ENCODE peak calls at places on chromosomes 1 and 21, in six cellular contexts. X is OCI-LY7, K is heart left ventricle, W is right lobe of liver, F is AG09309, S is psoas muscle. J is an unnamed sample.

GRCh38 chr1:203288351-203288894 is 16.9 kb upstream of the BTG2 start:
- DNase-seq in K (no peak), W (no peak), F (no peak), X (no peak), S (no peak), J (no peak)

GRCh38 chr1:77347646-77348045 is 65.8 kb downstream of the AK5 start:
- DNase-seq in S (no peak), F (peak), W (no peak), K (no peak), X (no peak), J (peak)

GRCh38 chr1:153642161-153642560 is 8.3 kb downstream of the CHTOP start:
- DNase-seq in K (no peak), X (no peak), F (no peak), W (no peak), S (no peak), J (no peak)

GRCh38 chr1:228312091-228312764 is 94.4 kb downstream of the TRIM11 start:
- DNase-seq in X (no peak), F (no peak), S (no peak), W (no peak), K (peak), J (no peak)

GRCh38 chr1:58047265-58047858 is 499.2 kb downstream of the OMA1 start:
- DNase-seq in S (no peak), F (no peak), W (peak), X (peak), K (no peak), J (no peak)

GRCh38 chr21:35530726-35531125 is 481.6 kb upstream of the RUNX1 start:
- DNase-seq in S (no peak), X (no peak), K (no peak), W (no peak), F (no peak), J (no peak)

GRCh38 chr1:235552146-235552716 is 48.0 kb upstream of the B3GALNT2 start:
- DNase-seq in S (no peak), W (no peak), X (no peak), K (peak), F (no peak), J (no peak)

GRCh38 chr1:14095001-14095400 is 395.0 kb downstream of the PRDM2 start:
- DNase-seq in W (no peak), K (no peak), S (no peak), X (peak), F (no peak), J (no peak)

GRCh38 chr1:150233359-150234308 is 2.3 kb downstream of the ANP32E start:
- DNase-seq in W (no peak), K (no peak), F (no peak), X (peak), S (no peak), J (no peak)

GRCh38 chr1:47686731-47687617 is 249.1 kb downstream of the FOXD2 start:
- DNase-seq in X (no peak), F (no peak), S (no peak), K (no peak), W (peak), J (no peak)

GRCh38 chr1:7676274-7676945 is 94.7 kb upstream of the VAMP3 start:
- DNase-seq in X (no peak), K (no peak), W (no peak), S (no peak), F (no peak), J (no peak)

GRCh38 chr1:64242895-64243756 is 39.7 kb downstream of the UBE2U start:
- DNase-seq in W (no peak), K (no peak), X (peak), F (peak), S (no peak), J (no peak)

GRCh38 chr1:208171615-208172388 is 72.4 kb downstream of the PLXNA2 start:
- DNase-seq in X (no peak), F (no peak), K (no peak), W (peak), S (no peak), J (no peak)

GRCh38 chr21:31252611-31253010 is 91.5 kb downstream of the TIAM1 start:
- DNase-seq in X (no peak), F (no peak), W (no peak), K (no peak), S (no peak), J (no peak)

GRCh38 chr1:154845879-154846278 is 24.2 kb downstream of the KCNN3 start:
- DNase-seq in K (no peak), F (no peak), X (no peak), S (no peak), W (no peak), J (no peak)

GRCh38 chr1:90502696-90503095 is 214.4 kb downstream of the BARHL2 start:
- DNase-seq in X (no peak), S (no peak), W (no peak), F (no peak), K (no peak), J (no peak)

GRCh38 chr1:110645962-110646735 is 28.6 kb downstream of the KCNA3 start:
- DNase-seq in K (no peak), S (no peak), X (no peak), W (no peak), F (no peak), J (peak)

DNA sequence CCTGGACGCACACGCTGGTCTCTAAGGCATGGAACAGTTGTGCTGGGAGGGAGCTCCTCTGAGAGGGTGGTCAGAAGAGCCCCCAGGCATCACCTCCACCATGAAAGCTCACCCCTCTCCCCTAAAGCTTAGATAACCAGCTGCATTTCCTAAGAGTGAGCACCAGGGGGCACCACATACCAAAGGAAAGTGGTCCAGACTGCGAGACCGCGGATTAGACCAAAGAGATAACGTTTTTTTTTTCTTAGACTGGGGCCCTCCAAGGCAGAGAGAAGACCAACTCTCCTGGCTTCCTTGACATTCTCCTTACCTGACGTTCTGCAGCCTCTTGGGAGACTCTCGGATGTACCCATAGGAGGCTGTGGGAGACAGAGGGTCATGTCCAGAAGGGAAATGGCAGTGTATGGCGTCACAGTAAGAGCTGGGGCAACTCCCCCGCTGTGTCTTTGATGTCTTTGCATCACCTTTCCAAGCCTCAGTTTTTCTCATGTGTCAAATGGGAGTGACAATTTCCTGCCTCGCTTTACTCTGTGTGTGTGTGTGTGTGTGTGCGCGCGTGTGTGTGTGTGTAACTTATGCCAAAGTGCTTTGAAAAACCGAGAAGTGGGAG is 12.3 kb upstream of the IFNLR1 start:
- DNase-seq in S (peak), X (peak), F (no peak), W (peak), K (peak), J (no peak)
- H3K4me3 ChIP-seq in S (peak), X (peak), F (no peak), W (no peak), K (no peak), J (no peak)

DNA sequence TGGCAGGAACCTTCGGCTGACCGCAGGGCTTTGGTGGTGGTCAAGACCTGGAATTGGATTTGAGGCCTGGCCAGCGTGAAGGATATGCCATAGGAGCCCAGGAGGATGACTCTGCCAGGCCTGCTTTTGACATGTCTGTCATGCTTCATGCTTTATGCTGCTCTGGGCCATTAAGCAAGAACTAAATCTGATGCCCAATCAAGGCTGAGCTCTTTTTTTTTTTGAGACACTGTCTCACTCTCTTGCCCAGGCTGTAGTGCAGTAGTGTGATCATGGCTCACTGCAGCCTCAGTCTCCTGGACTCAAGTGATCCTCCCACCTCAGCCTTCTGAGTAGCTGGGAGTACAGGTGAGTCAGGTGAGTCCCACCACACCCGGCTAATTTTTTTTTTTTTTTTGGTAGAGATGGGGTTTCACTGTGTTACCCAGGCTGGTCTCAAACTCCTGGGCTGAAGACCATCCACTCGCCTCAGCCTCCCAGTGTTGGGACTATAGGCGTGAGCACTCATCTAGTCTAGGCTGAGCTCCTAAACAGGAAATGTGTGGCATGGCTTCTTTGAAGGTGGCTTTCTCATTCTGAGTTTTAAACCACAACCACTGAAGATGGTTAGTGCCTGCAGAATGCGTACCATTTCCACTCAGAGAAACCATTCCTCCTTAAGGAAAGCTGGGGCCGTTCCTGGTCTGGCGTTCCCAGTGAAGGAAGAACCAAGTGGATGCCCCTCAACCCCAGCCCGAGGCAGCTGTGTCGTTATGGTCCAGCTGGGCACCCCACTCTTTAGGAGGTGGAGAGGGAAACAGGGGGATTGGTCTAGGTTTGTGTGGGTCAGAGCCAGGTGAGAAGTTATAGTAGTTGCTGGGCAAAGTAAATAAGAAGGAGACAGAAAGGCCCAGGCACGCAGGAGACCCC is 34.2 kb upstream of the ATP5PO start:
- DNase-seq in F (no peak), W (no peak), K (no peak), S (no peak), X (no peak), J (no peak)
- H3K4me3 ChIP-seq in F (no peak), W (no peak), K (peak), S (no peak), X (no peak), J (no peak)

GRCh38 chr21:15449556-15449955 is 280.2 kb upstream of the USP25 start:
- DNase-seq in K (no peak), S (no peak), X (no peak), F (no peak), W (no peak), J (no peak)
- H3K4me3 ChIP-seq in K (no peak), S (no peak), X (no peak), F (no peak), W (no peak), J (no peak)

DNA sequence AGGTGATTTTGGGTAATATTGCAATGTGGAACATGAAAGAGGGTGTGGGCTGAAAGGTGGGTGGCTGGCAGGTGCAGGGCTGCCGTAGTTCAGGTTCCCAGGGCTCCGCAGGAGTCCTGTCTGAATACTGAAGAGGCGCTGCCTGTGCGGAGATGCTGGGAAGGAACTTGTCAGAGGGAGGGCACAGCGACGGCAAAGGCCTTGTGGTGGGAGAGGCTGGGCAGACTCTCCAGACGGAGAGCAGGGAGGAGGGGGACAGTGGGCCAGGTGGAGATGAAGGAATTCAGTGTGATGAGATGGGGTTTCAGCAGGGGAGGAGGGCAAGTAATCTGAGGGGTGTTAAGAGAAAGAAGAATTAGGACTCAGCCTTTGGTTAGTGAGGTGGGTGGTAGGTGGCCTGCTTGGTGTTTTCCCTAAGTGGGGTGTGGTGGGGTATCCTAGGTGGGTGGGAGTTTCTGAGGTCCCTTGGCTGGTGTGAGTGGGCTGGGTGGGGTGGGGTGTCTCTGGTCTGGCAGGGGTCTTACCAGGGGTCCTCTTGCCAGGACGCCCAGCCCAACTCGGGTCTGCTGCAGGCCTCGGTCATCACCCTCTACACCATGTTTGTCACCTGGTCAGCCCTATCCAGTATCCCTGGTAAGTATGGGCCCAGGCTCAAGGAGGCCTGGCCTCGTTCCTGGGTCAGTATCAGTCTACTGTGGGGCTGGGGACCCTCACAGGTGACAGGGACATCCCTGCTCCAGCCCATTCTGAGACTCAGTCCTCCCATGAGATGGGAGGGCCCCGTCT is 15.6 kb downstream of the SERINC2 start:
- DNase-seq in S (no peak), W (no peak), K (no peak), X (no peak), F (no peak), J (no peak)
- H3K4me3 ChIP-seq in S (no peak), W (no peak), K (no peak), X (no peak), F (no peak), J (no peak)

DNA sequence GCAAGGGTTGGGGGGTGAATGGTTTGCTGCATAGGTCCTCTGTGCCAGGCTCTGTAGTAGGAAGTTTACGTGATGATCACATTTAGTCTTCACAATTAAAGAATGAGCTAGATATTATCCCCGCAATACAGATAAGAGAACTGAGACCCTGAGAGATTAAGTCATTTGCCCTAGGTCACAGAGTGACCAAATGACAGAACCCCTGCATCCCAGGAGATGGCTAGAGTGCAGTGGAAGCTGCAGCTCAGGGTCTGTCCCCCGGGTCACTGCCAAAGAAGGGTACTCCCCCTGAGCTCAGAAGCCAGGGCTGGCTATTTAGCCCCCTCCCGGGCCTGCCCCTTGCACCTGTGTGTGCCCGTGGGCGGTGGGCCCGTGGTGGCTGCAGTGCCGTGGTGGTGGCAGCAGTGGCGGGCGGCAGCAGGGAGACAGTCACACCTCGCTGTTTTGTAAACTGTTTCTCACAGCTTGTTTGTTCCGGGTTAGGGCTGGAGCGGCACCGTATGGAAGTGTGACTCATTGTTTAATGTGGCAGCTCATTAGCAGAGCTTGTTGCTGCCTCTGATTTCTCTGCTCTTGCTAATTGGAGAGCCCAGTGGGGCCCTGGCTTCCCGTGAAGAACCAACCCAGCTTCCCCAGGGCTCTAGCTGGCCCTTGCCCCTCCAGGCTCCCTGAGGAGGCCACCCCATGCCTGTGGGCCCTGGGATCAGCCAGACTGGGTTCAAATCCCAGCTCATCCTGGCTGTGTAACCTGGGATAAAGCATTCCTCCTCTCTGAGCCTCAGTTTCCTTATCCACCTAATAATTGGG is 19.3 kb upstream of the FOXO6 start:
- DNase-seq in W (peak), K (peak), S (no peak), F (no peak), X (no peak), J (no peak)
- H3K4me3 ChIP-seq in W (no peak), K (no peak), S (peak), F (no peak), X (no peak), J (no peak)

GRCh38 chr1:151512801-151513625 is 1.8 kb downstream of the CGN start:
- DNase-seq in S (no peak), K (no peak), X (no peak), W (peak), F (no peak), J (no peak)

GRCh38 chr1:151510957-151511635 is at the start of gene CGN:
- DNase-seq in X (peak), S (peak), W (peak), F (no peak), K (peak), J (no peak)

GRCh38 chr1:151511636-151512215 is 539 bp downstream of the CGN start:
- DNase-seq in S (no peak), F (no peak), K (no peak), W (peak), X (peak), J (no peak)

GRCh38 chr1:151513626-151514101 is 2.5 kb downstream of the CGN start:
- DNase-seq in X (peak), S (no peak), W (peak), K (no peak), F (no peak), J (no peak)

GRCh38 chr1:151512326-151512725 is 1.1 kb downstream of the CGN start:
- DNase-seq in X (no peak), W (no peak), K (no peak), F (no peak), S (no peak), J (no peak)
- H3K4me3 ChIP-seq in X (peak), W (peak), K (peak), F (no peak), S (peak), J (no peak)

GRCh38 chr1:238466459-238466858 is 575.7 kb upstream of the ZP4 start:
- DNase-seq in K (no peak), F (no peak), W (no peak), S (no peak), X (no peak), J (no peak)

GRCh38 chr1:238468068-238468467 is 577.3 kb upstream of the ZP4 start:
- DNase-seq in W (no peak), F (no peak), K (no peak), X (no peak), S (no peak), J (no peak)

GRCh38 chr1:238474263-238474662 is 583.5 kb upstream of the ZP4 start:
- DNase-seq in S (no peak), F (no peak), X (no peak), K (no peak), W (no peak), J (no peak)

GRCh38 chr1:238465449-238465848 is 574.7 kb upstream of the ZP4 start:
- DNase-seq in F (no peak), W (no peak), S (no peak), X (no peak), K (no peak), J (no peak)

DNA sequence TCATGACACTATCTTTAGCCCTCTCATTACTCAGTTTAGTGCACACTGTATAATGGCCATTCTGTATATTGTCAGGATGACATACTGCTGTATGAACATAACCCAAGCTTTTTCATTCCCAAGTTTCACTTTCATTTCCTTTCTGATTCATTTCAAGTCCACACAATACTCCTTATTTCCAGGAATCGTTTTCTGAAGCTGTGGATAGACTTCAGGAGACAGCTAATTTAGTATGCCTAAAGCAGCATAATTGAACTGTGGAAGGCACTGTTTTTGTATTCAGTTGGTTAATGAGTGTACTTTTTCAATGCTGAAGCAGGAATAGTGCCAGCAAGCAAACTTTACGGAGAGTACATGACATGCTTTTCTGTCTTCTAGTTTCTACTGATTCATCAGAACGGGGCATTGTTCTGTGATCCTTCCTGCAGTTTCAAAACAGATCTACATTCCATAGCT is 578.5 kb upstream of the ZP4 start:
- DNase-seq in X (no peak), W (no peak), S (no peak), K (no peak), F (no peak), J (no peak)
- H3K4me3 ChIP-seq in X (no peak), W (no peak), S (no peak), K (peak), F (peak), J (no peak)

DNA sequence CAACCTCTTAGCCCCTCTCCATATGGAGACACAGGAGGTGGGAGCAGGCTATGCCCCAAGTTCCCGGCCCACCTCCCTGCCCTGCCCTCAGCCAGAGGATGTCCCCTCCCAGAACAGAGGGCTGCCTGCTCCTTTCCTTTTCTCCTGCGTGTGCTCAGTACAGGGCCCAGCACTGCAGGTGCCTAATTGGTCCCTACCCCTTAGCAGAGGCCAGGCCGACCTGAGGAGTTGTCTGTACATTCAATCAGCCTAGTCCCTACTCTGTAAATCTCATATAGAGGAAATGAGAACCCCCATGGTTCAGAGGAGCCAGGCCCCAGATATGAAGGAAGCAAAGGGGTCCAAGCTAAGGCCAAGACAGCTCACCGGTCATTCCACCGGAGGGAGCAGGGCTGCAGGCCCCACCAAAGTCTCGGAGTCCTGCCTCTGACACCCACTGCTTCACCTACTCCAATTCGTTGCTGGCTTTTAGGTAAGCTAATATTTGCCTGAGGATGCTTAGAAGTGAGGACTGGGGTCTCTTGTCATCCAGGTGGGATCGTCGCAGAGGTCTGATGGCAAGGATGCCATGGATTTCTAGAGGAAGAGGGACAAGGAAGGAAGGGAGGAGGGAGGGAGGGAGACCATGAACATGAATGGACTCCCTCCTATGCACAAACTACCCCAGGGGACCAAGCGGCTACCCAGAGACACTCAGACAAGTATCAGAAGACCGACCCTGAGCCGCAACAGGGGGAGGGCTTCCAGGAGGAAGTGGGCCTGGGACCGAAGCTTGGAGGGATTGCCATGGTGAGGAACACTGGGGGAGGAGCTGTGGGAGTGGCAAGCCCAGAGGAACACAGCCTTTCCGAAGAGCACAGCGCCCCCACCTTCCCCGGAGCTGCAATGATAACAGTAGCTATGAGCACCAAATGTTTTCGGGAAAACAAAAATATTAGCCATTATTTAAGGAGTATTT is 30.4 kb upstream of the FOXO6 start:
- DNase-seq in X (no peak), F (no peak), W (peak), K (no peak), S (no peak), J (no peak)
- H3K4me3 ChIP-seq in X (no peak), F (no peak), W (no peak), K (no peak), S (no peak), J (no peak)